ENCODE peak calls at places on chromosomes 16 and 17, in seven cellular contexts. I is A172; J is activated CD8-positive, alpha-beta T cell treated with anti-CD3 and anti-CD28 coated beads, Interleukin-2, amount 10 ng/mL, durations not matched to agents 7 days and 5 days; H is epithelial cell of esophagus; K is ureter; M is progenitor cell of endocrine pancreas; X is activated CD4-positive, alpha-beta T cell treated with anti-CD3 and anti-CD28 coated beads, Interleukin-2, amount 50 U/mL, for 1 hour. C is an unnamed sample.

GRCh38 chr16:57663917-57664661 is 4.0 kb upstream of the ADGRG3 start:
- DNase-seq in I (no peak), J (no peak), H (no peak), K (no peak), M (no peak), X (no peak), C (no peak)

GRCh38 chr17:32335647-32336046 is 6.3 kb downstream of the C17orf75 start:
- DNase-seq in I (peak; percentile 69), J (no peak), H (peak; percentile 50), K (no peak), M (no peak), X (no peak), C (no peak)

GRCh38 chr17:48814504-48814903 is 2.5 kb downstream of the TTLL6 start:
- DNase-seq in I (peak; percentile 41), J (peak; percentile 67), H (peak; percentile 58), K (no peak), M (peak; percentile 30), X (peak; percentile 56), C (peak; percentile 49)

GRCh38 chr16:68091604-68092261 is 6.6 kb downstream of the NFATC3 start:
- DNase-seq in I (no peak), J (no peak), H (peak; percentile 97), K (peak; percentile 46), M (no peak), X (no peak), C (no peak)

GRCh38 chr16:61500851-61501250 is 535.4 kb downstream of the CDH8 start:
- DNase-seq in I (peak; percentile 23), J (no peak), H (no peak), K (no peak), M (no peak), X (no peak), C (no peak)

GRCh38 chr17:6104956-6105355 is 34.8 kb downstream of the WSCD1 start:
- DNase-seq in I (no peak), J (no peak), H (no peak), K (no peak), M (no peak), X (no peak), C (no peak)

GRCh38 chr16:75011634-75012307 is 12.9 kb downstream of the ZNRF1 start:
- DNase-seq in I (peak; percentile 92), J (no peak), H (peak; percentile 95), K (peak; percentile 53), M (no peak), X (peak; percentile 10), C (no peak)

GRCh38 chr16:3021449-3022207 is 1.5 kb downstream of the TNFRSF12A start:
- DNase-seq in I (peak; percentile 97), J (peak; percentile 81), H (peak; percentile 97), K (peak; percentile 81), M (peak; percentile 81), X (peak; percentile 79), C (peak; percentile 88)

GRCh38 chr17:50274142-50274944 is at the start of gene TMEM92:
- DNase-seq in I (peak; percentile 61), J (no peak), H (peak; percentile 77), K (no peak), M (peak; percentile 53), X (no peak), C (peak; percentile 79)

GRCh38 chr16:65728172-65728571 is 606.3 kb upstream of the CDH11 start:
- DNase-seq in I (peak; percentile 20), J (no peak), H (peak; percentile 18), K (no peak), M (no peak), X (no peak), C (no peak)

GRCh38 chr16:67028555-67029248 is at the start of gene CBFB:
- DNase-seq in I (peak; percentile 76), J (peak; percentile 95), H (peak; percentile 91), K (peak; percentile 93), M (peak; percentile 88), X (peak; percentile 92), C (peak; percentile 92)

GRCh38 chr17:39705786-39706348 is 6.0 kb downstream of the ERBB2 start:
- DNase-seq in I (no peak), J (no peak), H (peak; percentile 89), K (peak; percentile 79), M (no peak), X (no peak), C (peak; percentile 85)

GRCh38 chr17:63039899-63040602 is 74.0 kb downstream of the TANC2 start:
- DNase-seq in I (peak; percentile 68), J (no peak), H (peak; percentile 59), K (no peak), M (no peak), X (no peak), C (no peak)

GRCh38 chr16:4701791-4702465 is 8.6 kb downstream of the NUDT16L1 start:
- DNase-seq in I (no peak), J (no peak), H (no peak), K (no peak), M (no peak), X (no peak), C (no peak)

GRCh38 chr17:81641825-81642489 is 5.0 kb downstream of the TSPAN10 start:
- DNase-seq in I (peak; percentile 84), J (no peak), H (peak; percentile 88), K (no peak), M (no peak), X (no peak), C (no peak)

GRCh38 chr17:39205112-39205526 is 5.0 kb downstream of the RPL19 start:
- DNase-seq in I (no peak), J (no peak), H (no peak), K (no peak), M (no peak), X (no peak), C (no peak)

GRCh38 chr17:17032131-17032692 is 10.0 kb upstream of the MPRIP start:
- DNase-seq in I (peak; percentile 73), J (no peak), H (peak; percentile 73), K (peak; percentile 72), M (no peak), X (no peak), C (no peak)

GRCh38 chr17:81913394-81914102 is 2.3 kb upstream of the PCYT2 start:
- DNase-seq in I (no peak), J (no peak), H (peak; percentile 62), K (no peak), M (no peak), X (no peak), C (no peak)

GRCh38 chr16:73459586-73459985 is 411.7 kb upstream of the ZFHX3 start:
- DNase-seq in I (no peak), J (no peak), H (no peak), K (no peak), M (no peak), X (no peak), C (no peak)

GRCh38 chr16:12313902-12314621 is 337.5 kb downstream of the SNX29 start:
- DNase-seq in I (no peak), J (no peak), H (no peak), K (no peak), M (no peak), X (no peak), C (no peak)

C was measured in lung.